ENCODE peak calls at places on chromosomes 11 and 22, in nine cellular contexts. G, C, L, M, S, E, K, A and D are unnamed samples.

GRCh38 chr22:29727248-29727551 is 7.4 kb downstream of the CABP7 start:
- DNase-seq in G (peak; percentile 21), C (peak; percentile 49), L (no peak), M (no peak), S (no peak), E (no peak), K (no peak), A (no peak), D (no peak)

GRCh38 chr22:36546092-36546804 is 17.3 kb upstream of the EIF3D start:
- DNase-seq in G (peak; percentile 25), C (peak; percentile 63), L (no peak), M (no peak), S (peak; percentile 13), E (no peak), K (peak; percentile 24), A (no peak), D (peak; percentile 38)

GRCh38 chr22:41487037-41487963 is 18.4 kb downstream of the ACO2 start:
- DNase-seq in G (no peak), C (no peak), L (no peak), M (no peak), S (no peak), E (no peak), K (no peak), A (no peak), D (no peak)

GRCh38 chr22:24225951-24226350 is 18.9 kb downstream of the GGT5 start:
- DNase-seq in G (no peak), C (no peak), L (no peak), M (no peak), S (no peak), E (no peak), K (no peak), A (no peak), D (no peak)

GRCh38 chr11:78655561-78655960 is 80.9 kb upstream of the NARS2 start:
- DNase-seq in G (no peak), C (no peak), L (no peak), M (no peak), S (no peak), E (no peak), K (no peak), A (no peak), D (no peak)

GRCh38 chr11:79152511-79152910 is 288.3 kb downstream of the TENM4 start:
- DNase-seq in G (no peak), C (no peak), L (no peak), M (no peak), S (no peak), E (no peak), K (no peak), A (no peak), D (no peak)

GRCh38 chr11:67312187-67313021 is 9.1 kb downstream of the SSH3 start:
- DNase-seq in G (peak; percentile 85), C (no peak), L (peak; percentile 66), M (no peak), S (no peak), E (no peak), K (no peak), A (peak; percentile 45), D (peak; percentile 34)

GRCh38 chr11:119403021-119403420 is 20.0 kb downstream of the THY1 start:
- DNase-seq in G (no peak), C (no peak), L (no peak), M (no peak), S (no peak), E (no peak), K (no peak), A (no peak), D (no peak)

GRCh38 chr11:85961930-85962363 is 106.8 kb downstream of the CCDC83 start:
- DNase-seq in G (no peak), C (peak; percentile 53), L (no peak), M (no peak), S (no peak), E (no peak), K (no peak), A (no peak), D (no peak)

GRCh38 chr11:11265320-11265719 is 87.7 kb downstream of the CSNK2A3 start:
- DNase-seq in G (no peak), C (no peak), L (no peak), M (no peak), S (no peak), E (no peak), K (no peak), A (no peak), D (no peak)

GRCh38 chr11:71120346-71120963 is 131.9 kb downstream of the SHANK2 start:
- DNase-seq in G (peak; percentile 42), C (peak; percentile 11), L (no peak), M (no peak), S (no peak), E (no peak), K (no peak), A (no peak), D (no peak)

GRCh38 chr11:126733685-126734084 is 266.9 kb downstream of the KIRREL3 start:
- DNase-seq in G (no peak), C (no peak), L (no peak), M (no peak), S (no peak), E (no peak), K (no peak), A (no peak), D (no peak)

GRCh38 chr11:75655619-75656018 is 13.2 kb downstream of the MAP6 start:
- DNase-seq in G (no peak), C (no peak), L (no peak), M (no peak), S (no peak), E (no peak), K (no peak), A (no peak), D (no peak)

GRCh38 chr22:27633296-27633871 is 168.2 kb downstream of the MN1 start:
- DNase-seq in G (no peak), C (no peak), L (no peak), M (no peak), S (no peak), E (no peak), K (no peak), A (no peak), D (no peak)

GRCh38 chr22:22106855-22107254 is 124.3 kb upstream of the TOP3B start:
- DNase-seq in G (no peak), C (no peak), L (no peak), M (no peak), S (no peak), E (no peak), K (no peak), A (no peak), D (no peak)

GRCh38 chr11:9992306-9992705 is 301.7 kb downstream of the SBF2 start:
- DNase-seq in G (no peak), C (no peak), L (no peak), M (no peak), S (no peak), E (no peak), K (no peak), A (no peak), D (no peak)

GRCh38 chr11:114678125-114679036 is at the start of gene NXPE2:
- DNase-seq in G (peak; percentile 76), C (peak; percentile 62), L (no peak), M (no peak), S (no peak), E (no peak), K (no peak), A (no peak), D (no peak)

GRCh38 chr22:30574095-30574981 is at the start of gene GAL3ST1:
- DNase-seq in G (peak; percentile 66), C (no peak), L (no peak), M (no peak), S (no peak), E (no peak), K (no peak), A (no peak), D (no peak)

GRCh38 chr22:31857247-31857646 is 87.1 kb upstream of the YWHAH start:
- DNase-seq in G (no peak), C (no peak), L (no peak), M (no peak), S (no peak), E (no peak), K (no peak), A (no peak), D (no peak)

GRCh38 chr22:46696614-46697013 is 41.4 kb downstream of the CERK start:
- DNase-seq in G (no peak), C (no peak), L (no peak), M (no peak), S (no peak), E (no peak), K (no peak), A (no peak), D (no peak)

GRCh38 chr11:11211888-11212287 is 141.2 kb downstream of the CSNK2A3 start:
- DNase-seq in G (no peak), C (no peak), L (no peak), M (no peak), S (no peak), E (no peak), K (no peak), A (no peak), D (no peak)

GRCh38 chr11:44992774-44993173 is 42.1 kb upstream of the TP53I11 start:
- DNase-seq in G (no peak), C (no peak), L (no peak), M (no peak), S (no peak), E (no peak), K (no peak), A (no peak), D (no peak)

GRCh38 chr11:46895821-46896220 is 22.5 kb downstream of the LRP4 start:
- DNase-seq in G (peak; percentile 20), C (no peak), L (no peak), M (no peak), S (no peak), E (no peak), K (no peak), A (no peak), D (no peak)

GRCh38 chr11:2211113-2211971 is 39.7 kb upstream of the TH start:
- DNase-seq in G (peak; percentile 52), C (no peak), L (no peak), M (no peak), S (no peak), E (peak; percentile 34), K (no peak), A (peak; percentile 50), D (no peak)

GRCh38 chr11:95095858-95096587 is 6.4 kb downstream of the ENDOD1 start:
- DNase-seq in G (no peak), C (peak; percentile 63), L (no peak), M (no peak), S (no peak), E (no peak), K (peak; percentile 41), A (no peak), D (no peak)

GRCh38 chr11:125272092-125272491 is 107.5 kb downstream of the PKNOX2 start:
- DNase-seq in G (no peak), C (peak; percentile 13), L (no peak), M (no peak), S (no peak), E (no peak), K (no peak), A (no peak), D (no peak)

GRCh38 chr11:69958308-69958707 is 119.8 kb upstream of the ANO1 start:
- DNase-seq in G (no peak), C (no peak), L (no peak), M (no peak), S (no peak), E (no peak), K (no peak), A (no peak), D (no peak)

GRCh38 chr11:120055646-120056045 is 82.3 kb downstream of the TRIM29 start:
- DNase-seq in G (no peak), C (no peak), L (no peak), M (no peak), S (no peak), E (no peak), K (no peak), A (no peak), D (no peak)

GRCh38 chr11:19951558-19952083 is 208.7 kb downstream of the DBX1 start:
- DNase-seq in G (no peak), C (peak; percentile 67), L (no peak), M (no peak), S (no peak), E (no peak), K (no peak), A (no peak), D (no peak)